ENCODE peak calls at places on chromosome 10, in ten cellular contexts. Z is adrenal gland; W is HT1080; D is naive thymus-derived CD8-positive, alpha-beta T cell; R is activated CD4-positive, alpha-beta T cell treated with anti-CD3 and anti-CD28 coated beads, Interleukin-2, amount 50 U/mL, for 1 hour; E is NCI-H460; M is HT-29; V is HFF-Myc; F is NCI-H2081; G is cardiac fibroblast. O is an unnamed sample.

GRCh38 chr10:102310356-102311024 is 65.2 kb downstream of the GBF1 start:
- DNase-seq in R (no peak), E (no peak), W (peak; percentile 74), M (no peak), V (no peak), D (no peak), Z (no peak), F (no peak), G (peak; percentile 68), O (peak; percentile 45)

GRCh38 chr10:37495415-37495814 is 362.0 kb downstream of the ZNF248 start:
- DNase-seq in G (no peak), Z (no peak), E (no peak), M (peak; percentile 11), W (peak; percentile 31), F (no peak), V (no peak), R (no peak), D (no peak), O (no peak)

GRCh38 chr10:43199684-43200537 is 61.7 kb downstream of the CSGALNACT2 start:
- DNase-seq in G (no peak), F (no peak), V (no peak), D (no peak), W (no peak), R (no peak), Z (no peak), E (no peak), M (no peak), O (no peak)

GRCh38 chr10:96271017-96271815 is at the start of gene BLNK:
- DNase-seq in W (no peak), E (no peak), M (peak; percentile 70), F (no peak), Z (peak; percentile 30), R (no peak), D (peak; percentile 11), V (no peak), G (peak; percentile 15), O (peak; percentile 76)

GRCh38 chr10:6593140-6593740 is 13.2 kb upstream of the PRKCQ start:
- DNase-seq in F (no peak), Z (no peak), V (no peak), M (no peak), D (no peak), W (peak; percentile 51), E (no peak), G (no peak), R (no peak), O (no peak)

GRCh38 chr10:86264481-86265231 is 101.9 kb downstream of the GRID1 start:
- DNase-seq in V (no peak), R (no peak), F (no peak), E (no peak), W (no peak), M (no peak), D (no peak), G (no peak), Z (no peak), O (no peak)

GRCh38 chr10:125739994-125740679 is 20.6 kb downstream of the EDRF1 start:
- DNase-seq in E (no peak), G (no peak), M (no peak), R (no peak), F (no peak), V (no peak), D (no peak), Z (no peak), W (no peak), O (no peak)

GRCh38 chr10:86688398-86688921 is 20.1 kb downstream of the LDB3 start:
- DNase-seq in Z (peak; percentile 51), W (peak; percentile 62), R (peak; percentile 45), M (peak; percentile 71), D (peak; percentile 25), F (no peak), G (peak; percentile 83), E (peak; percentile 63), V (no peak), O (peak; percentile 77)

GRCh38 chr10:47406870-47407648 is 23.0 kb upstream of the ZNF488 start:
- DNase-seq in W (peak; percentile 95), V (peak; percentile 67), F (no peak), D (no peak), Z (no peak), G (peak; percentile 49), R (no peak), E (no peak), M (peak; percentile 98), O (peak; percentile 89)

GRCh38 chr10:44382131-44382858 is 2.6 kb downstream of the CXCL12 start:
- DNase-seq in G (no peak), F (no peak), Z (peak; percentile 4), E (no peak), V (no peak), W (no peak), D (no peak), R (no peak), M (no peak), O (no peak)

GRCh38 chr10:43048301-43049051 is 28.4 kb upstream of the RET start:
- DNase-seq in F (no peak), E (no peak), G (no peak), Z (no peak), M (no peak), W (no peak), R (no peak), D (no peak), V (no peak), O (no peak)

GRCh38 chr10:72353963-72354355 is 760 bp downstream of the DNAJB12 start:
- DNase-seq in V (no peak), G (peak; percentile 35), R (no peak), E (no peak), D (no peak), M (no peak), W (no peak), F (no peak), Z (peak; percentile 53), O (peak; percentile 44)

GRCh38 chr10:13328588-13328987 is 19.5 kb downstream of the SEPHS1 start:
- DNase-seq in M (no peak), Z (no peak), E (no peak), D (no peak), W (no peak), G (no peak), R (no peak), V (no peak), F (no peak), O (no peak)

GRCh38 chr10:131972474-131973071 is 9.2 kb downstream of the BNIP3 start:
- DNase-seq in W (no peak), R (no peak), E (no peak), D (no peak), Z (no peak), G (peak; percentile 61), F (peak; percentile 47), M (peak; percentile 63), V (no peak), O (no peak)

GRCh38 chr10:132855889-132856288 is 69.9 kb upstream of the NKX6-2 start:
- DNase-seq in M (no peak), G (no peak), V (no peak), D (no peak), E (no peak), Z (no peak), F (no peak), R (no peak), W (no peak), O (no peak)

GRCh38 chr10:44253769-44254462 is 131.0 kb downstream of the CXCL12 start:
- DNase-seq in D (no peak), W (peak; percentile 3), M (peak; percentile 10), V (peak; percentile 95), Z (no peak), F (no peak), G (peak; percentile 92), E (no peak), R (no peak), O (peak; percentile 83)

GRCh38 chr10:79137826-79138225 is 69.1 kb downstream of the ZMIZ1 start:
- DNase-seq in V (no peak), W (peak; percentile 57), M (no peak), R (peak; percentile 13), G (peak; percentile 47), D (peak; percentile 29), F (no peak), Z (no peak), E (no peak), O (no peak)

GRCh38 chr10:68725016-68725415 is 4.0 kb downstream of the CCAR1 start:
- DNase-seq in G (no peak), E (no peak), W (no peak), Z (no peak), F (no peak), R (no peak), V (no peak), M (no peak), D (no peak), O (no peak)

GRCh38 chr10:75431180-75432111 is at the start of gene LRMDA:
- DNase-seq in R (no peak), G (peak; percentile 22), W (no peak), D (no peak), M (no peak), E (no peak), Z (peak; percentile 69), V (no peak), F (no peak), O (peak; percentile 58)

GRCh38 chr10:16259726-16260125 is 177.1 kb upstream of the PTER start:
- DNase-seq in E (no peak), D (no peak), R (no peak), V (no peak), G (no peak), W (no peak), F (no peak), Z (no peak), M (no peak), O (no peak)

GRCh38 chr10:12333382-12334185 is 15.8 kb upstream of the CAMK1D start:
- DNase-seq in G (peak; percentile 91), E (peak; percentile 24), M (peak; percentile 15), R (peak; percentile 34), W (peak; percentile 99), F (peak; percentile 75), Z (peak; percentile 75), D (no peak), V (peak; percentile 68), O (peak; percentile 79)

GRCh38 chr10:28054211-28054888 is 55.5 kb upstream of the ODAD2 start:
- DNase-seq in W (peak; percentile 74), D (no peak), F (no peak), E (no peak), R (no peak), V (peak; percentile 85), G (peak; percentile 68), M (no peak), Z (no peak), O (no peak)

GRCh38 chr10:122526892-122527291 is 33.7 kb upstream of the DMBT1 start:
- DNase-seq in G (no peak), Z (no peak), E (no peak), W (no peak), M (no peak), R (no peak), D (no peak), V (no peak), F (no peak), O (peak; percentile 41)

GRCh38 chr10:30413996-30414576 is 19.9 kb upstream of the MAP3K8 start:
- DNase-seq in R (no peak), E (peak; percentile 59), W (peak; percentile 40), F (no peak), M (peak; percentile 86), Z (peak; percentile 37), V (no peak), D (no peak), G (peak; percentile 86), O (peak; percentile 78)

GRCh38 chr10:11746883-11747539 is 4.8 kb downstream of the ECHDC3 start:
- DNase-seq in V (no peak), Z (no peak), R (no peak), D (no peak), F (no peak), M (no peak), E (no peak), G (peak; percentile 38), W (no peak), O (no peak)

GRCh38 chr10:49598164-49598856 is 11.8 kb upstream of the SLC18A3 start:
- DNase-seq in R (no peak), W (no peak), Z (no peak), F (no peak), M (no peak), D (no peak), E (no peak), G (no peak), V (no peak), O (no peak)

GRCh38 chr10:4150676-4151075 is 365.7 kb upstream of the KLF6 start:
- DNase-seq in R (no peak), F (no peak), M (no peak), D (no peak), E (no peak), G (no peak), V (no peak), W (no peak), Z (no peak), O (no peak)

GRCh38 chr10:89555688-89556445 is 20.5 kb upstream of the SLC16A12 start:
- DNase-seq in E (no peak), D (no peak), W (peak; percentile 29), F (no peak), M (no peak), V (no peak), R (no peak), G (peak; percentile 38), Z (no peak), O (peak; percentile 15)

O was measured in hepatocyte.